ENCODE peak calls at places on chromosomes 4 and X, in ten cellular contexts. One of them, this sample, is unnamed.

GRCh38 chrX:14697453-14697852 is 168.1 kb downstream of the GLRA2 start:
- DNase-seq in IMR-90: no peak
- DNase-seq in right lobe of liver: peak
- DNase-seq in astrocyte of the spinal cord: no peak
- DNase-seq in fibroblast of lung: no peak
- DNase-seq in neural crest cell: peak
- DNase-seq in stimulated activated CD4-positive, alpha-beta T cell treated with anti-CD3 and anti-CD28 coated beads, Interleukin-4, amount 100 ng/mL, for 24 hours: peak
- DNase-seq in renal cortical epithelial cell: no peak
- DNase-seq in GDM1: no peak
- DNase-seq in OCI-LY7: peak
- DNase-seq in this sample: peak

GRCh38 chr4:180642732-180643131 is 1600.5 kb upstream of the TENM3 start:
- DNase-seq in OCI-LY7: no peak
- DNase-seq in neural crest cell: no peak
- DNase-seq in GDM1: no peak
- DNase-seq in fibroblast of lung: no peak
- DNase-seq in stimulated activated CD4-positive, alpha-beta T cell treated with anti-CD3 and anti-CD28 coated beads, Interleukin-4, amount 100 ng/mL, for 24 hours: no peak
- DNase-seq in IMR-90: no peak
- DNase-seq in astrocyte of the spinal cord: no peak
- DNase-seq in right lobe of liver: no peak
- DNase-seq in renal cortical epithelial cell: no peak
- DNase-seq in this sample: no peak

GRCh38 chrX:128769511-128769910 is 717.3 kb upstream of the ACTRT1 start:
- DNase-seq in IMR-90: no peak
- DNase-seq in OCI-LY7: no peak
- DNase-seq in fibroblast of lung: no peak
- DNase-seq in astrocyte of the spinal cord: peak
- DNase-seq in GDM1: no peak
- DNase-seq in stimulated activated CD4-positive, alpha-beta T cell treated with anti-CD3 and anti-CD28 coated beads, Interleukin-4, amount 100 ng/mL, for 24 hours: no peak
- DNase-seq in neural crest cell: no peak
- DNase-seq in renal cortical epithelial cell: no peak
- DNase-seq in right lobe of liver: no peak
- DNase-seq in this sample: peak

GRCh38 chr4:20326460-20326859 is 74.8 kb downstream of the SLIT2 start:
- DNase-seq in astrocyte of the spinal cord: no peak
- DNase-seq in right lobe of liver: no peak
- DNase-seq in stimulated activated CD4-positive, alpha-beta T cell treated with anti-CD3 and anti-CD28 coated beads, Interleukin-4, amount 100 ng/mL, for 24 hours: no peak
- DNase-seq in renal cortical epithelial cell: no peak
- DNase-seq in GDM1: no peak
- DNase-seq in fibroblast of lung: no peak
- DNase-seq in neural crest cell: no peak
- DNase-seq in IMR-90: no peak
- DNase-seq in OCI-LY7: no peak
- DNase-seq in this sample: no peak

GRCh38 chrX:149570668-149571067 is 16.6 kb downstream of the MAGEA9B start:
- DNase-seq in stimulated activated CD4-positive, alpha-beta T cell treated with anti-CD3 and anti-CD28 coated beads, Interleukin-4, amount 100 ng/mL, for 24 hours: no peak
- DNase-seq in IMR-90: peak
- DNase-seq in right lobe of liver: no peak
- DNase-seq in OCI-LY7: no peak
- DNase-seq in fibroblast of lung: peak
- DNase-seq in GDM1: no peak
- DNase-seq in astrocyte of the spinal cord: peak
- DNase-seq in neural crest cell: no peak
- DNase-seq in renal cortical epithelial cell: no peak
- DNase-seq in this sample: peak

GRCh38 chrX:63656871-63657580 is 128.0 kb downstream of the ARHGEF9 start:
- DNase-seq in IMR-90: peak
- DNase-seq in OCI-LY7: no peak
- DNase-seq in renal cortical epithelial cell: no peak
- DNase-seq in right lobe of liver: no peak
- DNase-seq in fibroblast of lung: peak
- DNase-seq in GDM1: no peak
- DNase-seq in stimulated activated CD4-positive, alpha-beta T cell treated with anti-CD3 and anti-CD28 coated beads, Interleukin-4, amount 100 ng/mL, for 24 hours: no peak
- DNase-seq in neural crest cell: no peak
- DNase-seq in astrocyte of the spinal cord: peak
- DNase-seq in this sample: peak

GRCh38 chr4:159341486-159341885 is 238.6 kb downstream of the RAPGEF2 start:
- DNase-seq in astrocyte of the spinal cord: no peak
- DNase-seq in fibroblast of lung: no peak
- DNase-seq in renal cortical epithelial cell: no peak
- DNase-seq in neural crest cell: no peak
- DNase-seq in GDM1: no peak
- DNase-seq in OCI-LY7: no peak
- DNase-seq in stimulated activated CD4-positive, alpha-beta T cell treated with anti-CD3 and anti-CD28 coated beads, Interleukin-4, amount 100 ng/mL, for 24 hours: no peak
- DNase-seq in IMR-90: peak
- DNase-seq in right lobe of liver: no peak
- DNase-seq in this sample: peak

GRCh38 chr4:88286897-88287296 is 2.5 kb upstream of the PPM1K start:
- DNase-seq in IMR-90: no peak
- DNase-seq in stimulated activated CD4-positive, alpha-beta T cell treated with anti-CD3 and anti-CD28 coated beads, Interleukin-4, amount 100 ng/mL, for 24 hours: no peak
- DNase-seq in OCI-LY7: no peak
- DNase-seq in neural crest cell: no peak
- DNase-seq in right lobe of liver: no peak
- DNase-seq in renal cortical epithelial cell: peak
- DNase-seq in GDM1: no peak
- DNase-seq in fibroblast of lung: peak
- DNase-seq in astrocyte of the spinal cord: no peak
- DNase-seq in this sample: no peak

GRCh38 chrX:66579219-66579618 is 59.7 kb downstream of the EDA2R start:
- DNase-seq in OCI-LY7: no peak
- DNase-seq in fibroblast of lung: no peak
- DNase-seq in neural crest cell: no peak
- DNase-seq in stimulated activated CD4-positive, alpha-beta T cell treated with anti-CD3 and anti-CD28 coated beads, Interleukin-4, amount 100 ng/mL, for 24 hours: no peak
- DNase-seq in renal cortical epithelial cell: no peak
- DNase-seq in GDM1: no peak
- DNase-seq in IMR-90: no peak
- DNase-seq in right lobe of liver: no peak
- DNase-seq in astrocyte of the spinal cord: no peak
- DNase-seq in this sample: no peak

GRCh38 chr4:174023641-174024040 is 259.8 kb downstream of the FBXO8 start:
- DNase-seq in GDM1: no peak
- DNase-seq in renal cortical epithelial cell: no peak
- DNase-seq in astrocyte of the spinal cord: peak
- DNase-seq in neural crest cell: no peak
- DNase-seq in IMR-90: peak
- DNase-seq in fibroblast of lung: peak
- DNase-seq in OCI-LY7: no peak
- DNase-seq in stimulated activated CD4-positive, alpha-beta T cell treated with anti-CD3 and anti-CD28 coated beads, Interleukin-4, amount 100 ng/mL, for 24 hours: no peak
- DNase-seq in right lobe of liver: no peak
- DNase-seq in this sample: no peak

GRCh38 chr4:158172558-158173258 is at the start of gene GASK1B:
- DNase-seq in fibroblast of lung: peak
- DNase-seq in stimulated activated CD4-positive, alpha-beta T cell treated with anti-CD3 and anti-CD28 coated beads, Interleukin-4, amount 100 ng/mL, for 24 hours: no peak
- DNase-seq in GDM1: peak
- DNase-seq in astrocyte of the spinal cord: peak
- DNase-seq in OCI-LY7: peak
- DNase-seq in renal cortical epithelial cell: peak
- DNase-seq in right lobe of liver: no peak
- DNase-seq in IMR-90: peak
- DNase-seq in neural crest cell: no peak
- DNase-seq in this sample: peak

GRCh38 chrX:361231-362145 is 25.2 kb downstream of the PPP2R3B start:
- DNase-seq in neural crest cell: no peak
- DNase-seq in stimulated activated CD4-positive, alpha-beta T cell treated with anti-CD3 and anti-CD28 coated beads, Interleukin-4, amount 100 ng/mL, for 24 hours: no peak
- DNase-seq in OCI-LY7: no peak
- DNase-seq in fibroblast of lung: no peak
- DNase-seq in IMR-90: no peak
- DNase-seq in renal cortical epithelial cell: no peak
- DNase-seq in astrocyte of the spinal cord: no peak
- DNase-seq in GDM1: no peak
- DNase-seq in right lobe of liver: no peak
- DNase-seq in this sample: no peak

GRCh38 chr4:79851625-79852304 is 221.3 kb downstream of the ANTXR2 start:
- DNase-seq in IMR-90: peak
- DNase-seq in GDM1: no peak
- DNase-seq in astrocyte of the spinal cord: peak
- DNase-seq in right lobe of liver: no peak
- DNase-seq in renal cortical epithelial cell: no peak
- DNase-seq in fibroblast of lung: peak
- DNase-seq in stimulated activated CD4-positive, alpha-beta T cell treated with anti-CD3 and anti-CD28 coated beads, Interleukin-4, amount 100 ng/mL, for 24 hours: no peak
- DNase-seq in OCI-LY7: no peak
- DNase-seq in neural crest cell: no peak
- DNase-seq in this sample: no peak

GRCh38 chr4:113355550-113356371 is 306.3 kb downstream of the ANK2 start:
- DNase-seq in right lobe of liver: peak
- DNase-seq in astrocyte of the spinal cord: peak
- DNase-seq in renal cortical epithelial cell: peak
- DNase-seq in OCI-LY7: no peak
- DNase-seq in fibroblast of lung: peak
- DNase-seq in neural crest cell: no peak
- DNase-seq in stimulated activated CD4-positive, alpha-beta T cell treated with anti-CD3 and anti-CD28 coated beads, Interleukin-4, amount 100 ng/mL, for 24 hours: peak
- DNase-seq in GDM1: peak
- DNase-seq in IMR-90: peak
- DNase-seq in this sample: peak

GRCh38 chr4:2083826-2084160 is 24.7 kb downstream of the NAT8L start:
- DNase-seq in fibroblast of lung: no peak
- DNase-seq in renal cortical epithelial cell: no peak
- DNase-seq in GDM1: no peak
- DNase-seq in neural crest cell: no peak
- DNase-seq in astrocyte of the spinal cord: no peak
- DNase-seq in right lobe of liver: peak
- DNase-seq in IMR-90: no peak
- DNase-seq in stimulated activated CD4-positive, alpha-beta T cell treated with anti-CD3 and anti-CD28 coated beads, Interleukin-4, amount 100 ng/mL, for 24 hours: no peak
- DNase-seq in OCI-LY7: no peak
- DNase-seq in this sample: no peak

GRCh38 chr4:157115613-157116340 is 39.8 kb downstream of the GLRB start:
- DNase-seq in renal cortical epithelial cell: peak
- DNase-seq in OCI-LY7: no peak
- DNase-seq in astrocyte of the spinal cord: peak
- DNase-seq in IMR-90: peak
- DNase-seq in GDM1: no peak
- DNase-seq in stimulated activated CD4-positive, alpha-beta T cell treated with anti-CD3 and anti-CD28 coated beads, Interleukin-4, amount 100 ng/mL, for 24 hours: no peak
- DNase-seq in right lobe of liver: no peak
- DNase-seq in fibroblast of lung: peak
- DNase-seq in neural crest cell: no peak
- DNase-seq in this sample: peak

This sample was measured in epithelial cell of esophagus.